ENCODE peak calls at places on chromosomes 3 and 15, in ten cellular contexts. L, C, W, T, A, G, X, M, I and P are unnamed samples.

GRCh38 chr3:4474683-4475490 is 7.8 kb upstream of the SUMF1 start:
- DNase-seq in L (no peak), C (no peak), W (peak; percentile 55), T (peak; percentile 19), A (peak; percentile 74), G (peak; percentile 67), X (no peak), M (peak; percentile 58), I (no peak), P (no peak)

GRCh38 chr15:82995938-82996337 is 9.9 kb downstream of the RAMAC start:
- DNase-seq in L (no peak), C (no peak), W (no peak), T (no peak), A (no peak), G (no peak), X (no peak), M (peak; percentile 34), I (no peak), P (no peak)

GRCh38 chr15:94538280-94538679 is 306.9 kb downstream of the MCTP2 start:
- DNase-seq in L (no peak), C (no peak), W (no peak), T (no peak), A (no peak), G (no peak), X (no peak), M (no peak), I (no peak), P (no peak)

GRCh38 chr3:184880616-184881015 is 68.7 kb downstream of the VPS8 start:
- DNase-seq in L (no peak), C (no peak), W (no peak), T (no peak), A (peak; percentile 67), G (no peak), X (no peak), M (no peak), I (no peak), P (no peak)

GRCh38 chr3:30306896-30307295 is 299.5 kb upstream of the TGFBR2 start:
- DNase-seq in L (no peak), C (no peak), W (no peak), T (no peak), A (no peak), G (no peak), X (no peak), M (no peak), I (no peak), P (no peak)

GRCh38 chr3:194871143-194871863 is 185.6 kb downstream of the FAM43A start:
- DNase-seq in L (peak; percentile 87), C (peak; percentile 93), W (peak; percentile 61), T (peak; percentile 88), A (peak; percentile 85), G (peak; percentile 89), X (peak; percentile 17), M (peak; percentile 93), I (peak; percentile 82), P (peak; percentile 72)

GRCh38 chr15:45634442-45635190 is at the start of gene SQOR:
- DNase-seq in L (peak; percentile 95), C (peak; percentile 85), W (peak; percentile 94), T (no peak), A (peak; percentile 29), G (peak; percentile 81), X (peak; percentile 68), M (peak; percentile 85), I (peak; percentile 81), P (no peak)

GRCh38 chr15:36278219-36278618 is 301.2 kb upstream of the CDIN1 start:
- DNase-seq in L (no peak), C (no peak), W (no peak), T (no peak), A (no peak), G (peak; percentile 22), X (no peak), M (peak; percentile 19), I (no peak), P (no peak)

GRCh38 chr15:28981351-28981720 is 95.6 kb downstream of the APBA2 start:
- DNase-seq in L (no peak), C (no peak), W (no peak), T (no peak), A (peak; percentile 66), G (no peak), X (no peak), M (no peak), I (no peak), P (no peak)

GRCh38 chr3:71104586-71104985 is 478.9 kb downstream of the FOXP1 start:
- DNase-seq in L (no peak), C (no peak), W (no peak), T (no peak), A (no peak), G (no peak), X (no peak), M (no peak), I (no peak), P (no peak)

DNA sequence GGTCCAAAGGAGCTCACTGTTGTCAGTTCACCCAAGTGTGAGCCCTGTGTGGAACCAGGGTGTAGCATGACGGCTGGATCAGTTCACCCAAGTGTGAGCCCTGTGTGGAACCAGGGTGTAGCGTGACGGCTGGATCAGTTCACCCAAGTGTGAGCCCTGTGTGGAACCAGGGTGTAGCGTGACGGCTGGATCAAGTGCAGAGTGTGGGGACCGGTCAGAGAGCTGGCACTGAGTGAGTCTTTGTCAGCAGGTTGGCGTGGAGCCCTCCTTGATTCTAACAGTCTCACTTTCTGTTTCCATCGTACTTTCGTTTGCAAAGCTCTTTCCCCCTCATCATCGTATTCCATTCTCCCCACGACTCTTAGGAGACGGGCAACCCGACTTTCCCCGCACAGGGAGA is 57.9 kb upstream of the DLG1 start:
- DNase-seq in L (no peak), C (no peak), W (no peak), T (no peak), A (no peak), G (no peak), X (no peak), M (no peak), I (no peak), P (no peak)
- H3K4me3 ChIP-seq in L (no peak overlapping the region), C (no peak overlapping the region), W (peak overlapping the region; percentile 35), T (no peak overlapping the region), A (no peak overlapping the region), G (no peak overlapping the region), X (peak overlapping the region; percentile 13), M (no peak overlapping the region), I (no peak overlapping the region), P (no peak overlapping the region)

GRCh38 chr3:98583766-98584165 is 9.6 kb downstream of the CPOX start:
- DNase-seq in L (no peak), C (no peak), W (no peak), T (no peak), A (no peak), G (no peak), X (no peak), M (no peak), I (no peak), P (no peak)

GRCh38 chr3:98589331-98589870 is 4.0 kb downstream of the CPOX start:
- DNase-seq in L (no peak), C (no peak), W (no peak), T (no peak), A (no peak), G (no peak), X (no peak), M (no peak), I (no peak), P (no peak)

GRCh38 chr3:98592345-98592935 is 971 bp downstream of the CPOX start:
- DNase-seq in L (no peak), C (no peak), W (no peak), T (no peak), A (no peak), G (no peak), X (no peak), M (no peak), I (peak; percentile 22), P (no peak)

GRCh38 chr3:98584563-98584962 is 8.8 kb downstream of the CPOX start:
- DNase-seq in L (no peak), C (no peak), W (no peak), T (no peak), A (no peak), G (no peak), X (no peak), M (no peak), I (no peak), P (no peak)

DNA sequence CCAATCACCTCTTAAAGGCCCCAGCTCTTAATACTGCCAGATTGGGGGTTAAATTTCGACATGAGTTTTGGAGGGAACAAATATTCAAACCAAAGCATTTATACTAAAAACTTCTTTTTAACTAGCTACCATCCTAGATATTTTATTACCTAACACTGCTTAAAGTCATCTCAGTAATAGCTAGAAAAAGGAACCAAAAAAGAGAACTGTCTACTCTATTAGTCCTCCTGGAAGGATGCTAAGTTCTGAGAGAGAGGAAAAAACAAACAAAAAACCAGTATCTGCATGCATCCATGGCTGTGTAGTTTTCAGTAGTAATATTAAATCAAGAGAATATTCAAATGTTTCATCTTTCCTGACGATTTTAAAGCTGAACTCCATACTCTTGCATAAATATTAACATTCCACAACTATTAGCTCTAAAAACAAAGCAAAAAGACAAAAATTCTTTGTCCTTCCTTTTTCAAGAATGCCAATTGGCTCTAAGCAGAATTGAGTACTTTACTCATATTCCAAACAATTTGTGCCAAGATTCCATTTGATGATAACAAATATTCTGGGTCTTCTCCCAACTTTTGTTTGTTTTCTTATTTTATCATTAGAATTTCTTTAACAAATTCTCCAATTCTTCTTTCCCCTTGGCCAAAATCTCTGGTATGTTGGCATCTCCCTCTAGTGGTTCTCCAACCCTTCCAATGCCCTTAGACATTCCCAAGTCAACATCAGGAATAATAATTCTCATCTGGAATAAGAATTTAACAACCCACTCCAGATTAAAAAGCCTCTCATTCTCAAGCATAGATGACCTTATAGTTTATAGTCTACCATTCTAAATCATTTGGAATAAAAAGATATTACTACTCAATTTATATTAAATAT is 5.5 kb downstream of the CPOX start:
- DNase-seq in L (no peak), C (no peak), W (no peak), T (no peak), A (no peak), G (no peak), X (no peak), M (no peak), I (no peak), P (no peak)
- TF ChIP-seq CTCF in L (no peak), C (peak; percentile 7), W (no peak), T (peak; percentile 26), A (peak; percentile 20), G (peak; percentile 50), X (no peak), M (peak; percentile 56), I (peak; percentile 56), P (peak; percentile 41)

DNA sequence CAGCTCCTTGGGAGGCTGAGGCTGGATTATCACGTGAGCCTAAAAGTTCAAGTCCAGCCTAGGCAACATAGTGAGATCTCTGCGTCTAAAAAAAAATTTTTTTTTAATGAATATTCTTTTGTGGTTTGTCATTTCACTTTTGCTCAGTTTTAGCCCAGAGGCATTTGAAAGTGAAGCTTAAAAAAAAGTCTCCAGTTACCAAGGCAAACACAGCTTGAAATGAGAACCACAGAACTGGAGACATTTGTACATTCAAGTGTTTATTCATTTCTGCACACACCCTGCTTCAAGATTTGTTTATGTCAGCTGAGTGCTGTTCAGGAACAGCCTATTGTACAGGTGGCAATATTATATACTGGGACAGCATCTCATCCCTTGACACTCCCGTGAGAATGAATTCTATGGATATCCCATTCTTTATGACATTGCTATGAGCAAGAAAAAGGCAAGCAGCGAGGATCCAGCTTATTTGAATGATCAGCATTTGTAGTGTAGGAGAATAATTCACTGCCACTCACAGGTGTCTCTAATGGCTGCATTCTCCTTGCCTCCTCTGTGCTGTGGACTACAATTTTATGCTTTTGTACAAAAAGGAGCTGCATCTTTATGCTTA is 444.8 kb upstream of the GRM7 start:
- DNase-seq in L (no peak), C (no peak), W (no peak), T (no peak), A (no peak), G (no peak), X (no peak), M (no peak), I (no peak), P (no peak)
- H3K4me3 ChIP-seq in L (no peak overlapping the region), C (no peak overlapping the region), W (no peak overlapping the region), T (no peak overlapping the region), A (no peak overlapping the region), G (no peak overlapping the region), X (no peak overlapping the region), M (no peak overlapping the region), I (no peak overlapping the region), P (no peak overlapping the region)

GRCh38 chr3:113516115-113516505 is 1.2 kb upstream of the SPICE1 start:
- DNase-seq in L (peak; percentile 33), C (no peak), W (no peak), T (no peak), A (no peak), G (no peak), X (no peak), M (peak; percentile 35), I (peak; percentile 37), P (no peak)
- TF ChIP-seq CTCF in L (no peak), C (peak; percentile 7), W (peak; percentile 10), T (no peak), A (no peak), G (no peak), X (no peak), M (peak; percentile 34), I (peak; percentile 24), P (no peak)